ENCODE peak calls at places on chromosomes 16 and 17, in eight cellular contexts. R is heart left ventricle; J is psoas muscle; X is caudate nucleus; B is mammary epithelial cell; Q is RWPE1; E is OCI-LY7; U is CD8-positive, alpha-beta T cell. Y is an unnamed sample.

GRCh38 chr17:50517504-50518264 is 9.4 kb downstream of the MYCBPAP start:
- DNase-seq in R (no peak), J (no peak), X (no peak), B (no peak), Q (no peak), E (no peak), U (no peak), Y (no peak)

GRCh38 chr16:10067406-10067805 is 114.8 kb downstream of the GRIN2A start:
- DNase-seq in R (no peak), J (no peak), X (no peak), B (no peak), Q (no peak), E (no peak), U (no peak), Y (no peak)

GRCh38 chr16:66520406-66521194 is 29.3 kb downstream of the TK2 start:
- DNase-seq in R (peak; percentile 58), J (peak; percentile 66), X (no peak), B (no peak), Q (no peak), E (peak; percentile 15), U (no peak), Y (no peak)

GRCh38 chr16:75110637-75111513 is 5.7 kb downstream of the LDHD start:
- DNase-seq in R (peak; percentile 89), J (peak; percentile 95), X (peak; percentile 76), B (peak; percentile 80), Q (peak; percentile 76), E (peak; percentile 93), U (peak; percentile 81), Y (no peak)

GRCh38 chr17:42034059-42034458 is 14.2 kb downstream of the NKIRAS2 start:
- DNase-seq in R (no peak), J (no peak), X (no peak), B (no peak), Q (no peak), E (peak; percentile 64), U (no peak), Y (no peak)

GRCh38 chr17:75844530-75845057 is 390 bp upstream of the UNC13D start:
- DNase-seq in R (peak; percentile 69), J (peak; percentile 73), X (no peak), B (peak; percentile 38), Q (peak; percentile 41), E (no peak), U (peak; percentile 41), Y (peak; percentile 41)

GRCh38 chr17:21353326-21354010 is 22.7 kb upstream of the KCNJ12 start:
- DNase-seq in R (no peak), J (peak; percentile 45), X (no peak), B (no peak), Q (no peak), E (no peak), U (no peak), Y (no peak)

GRCh38 chr16:22366889-22367288 is 7.5 kb downstream of the CDR2 start:
- DNase-seq in R (no peak), J (no peak), X (no peak), B (no peak), Q (no peak), E (no peak), U (no peak), Y (no peak)

GRCh38 chr16:85220125-85220839 is 108.0 kb upstream of the CIBAR2 start:
- DNase-seq in R (peak; percentile 77), J (peak; percentile 93), X (no peak), B (peak; percentile 76), Q (peak; percentile 77), E (no peak), U (no peak), Y (no peak)

GRCh38 chr16:10575506-10576130 is 4.8 kb downstream of the EMP2 start:
- DNase-seq in R (no peak), J (no peak), X (no peak), B (no peak), Q (no peak), E (no peak), U (no peak), Y (no peak)

GRCh38 chr17:29407856-29408255 is 17.7 kb downstream of the TAOK1 start:
- DNase-seq in R (no peak), J (no peak), X (no peak), B (no peak), Q (no peak), E (no peak), U (no peak), Y (no peak)

GRCh38 chr17:7435676-7436555 is 681 bp downstream of the TMEM102 start:
- DNase-seq in R (peak; percentile 45), J (peak; percentile 70), X (no peak), B (peak; percentile 60), Q (peak; percentile 65), E (peak; percentile 83), U (peak; percentile 67), Y (no peak)
- H3K27ac ChIP-seq in R (peak overlapping the region; percentile 67), J (peak overlapping the region; percentile 100), X (no peak overlapping the region), B (peak overlapping the region; percentile 81), Q (peak overlapping the region; percentile 92), E (peak overlapping the region; percentile 77), U (peak overlapping the region; percentile 66), Y (peak overlapping the region; percentile 89)

GRCh38 chr16:52547001-52547833 is at the start of gene TOX3:
- DNase-seq in R (no peak), J (no peak), X (no peak), B (no peak), Q (no peak), E (no peak), U (no peak), Y (no peak)

GRCh38 chr16:52547834-52548215 is 882 bp upstream of the TOX3 start:
- DNase-seq in R (no peak), J (no peak), X (no peak), B (no peak), Q (no peak), E (no peak), U (no peak), Y (no peak)

GRCh38 chr16:52548261-52549010 is 1.5 kb upstream of the TOX3 start:
- DNase-seq in R (no peak), J (no peak), X (no peak), B (no peak), Q (no peak), E (no peak), U (no peak), Y (no peak)

GRCh38 chr16:52546291-52546941 is 527 bp downstream of the TOX3 start:
- DNase-seq in R (no peak), J (no peak), X (no peak), B (no peak), Q (no peak), E (no peak), U (no peak), Y (no peak)

DNA sequence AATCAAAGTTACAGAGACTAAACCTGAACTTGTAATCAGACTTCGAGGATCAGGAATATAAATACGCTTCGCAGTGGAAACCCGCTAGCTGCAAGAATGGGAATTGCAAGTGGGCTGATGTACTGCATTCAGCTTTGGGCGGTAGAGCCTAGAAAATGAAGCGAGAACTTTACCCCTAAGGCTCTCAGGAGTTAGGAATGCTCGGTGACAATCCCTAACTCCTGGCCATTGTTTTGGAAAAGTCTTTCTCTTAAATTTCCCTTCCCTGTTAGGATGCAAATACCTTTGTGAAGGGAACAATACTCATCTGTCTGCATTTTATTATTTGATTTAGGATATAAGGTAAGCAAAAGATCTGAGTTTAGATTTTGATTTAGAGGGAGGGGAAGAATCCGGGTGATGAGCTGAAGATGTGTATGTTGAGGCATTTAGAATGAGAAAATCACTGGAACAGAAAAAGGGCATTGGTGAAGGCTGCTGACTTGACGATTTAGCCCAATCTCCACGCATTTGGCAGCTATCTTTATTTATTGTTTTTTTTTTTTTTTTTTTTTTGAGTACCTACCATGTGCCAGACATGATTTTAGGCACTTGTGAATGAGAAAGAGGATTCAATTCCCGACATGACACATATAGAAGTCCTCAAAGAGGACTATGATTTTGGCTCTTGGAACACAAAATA is 2.2 kb upstream of the TOX3 start:
- DNase-seq in R (no peak), J (no peak), X (no peak), B (no peak), Q (no peak), E (no peak), U (no peak), Y (no peak)
- H3K27ac ChIP-seq in R (no peak overlapping the region), J (no peak overlapping the region), X (no peak overlapping the region), B (no peak overlapping the region), Q (no peak overlapping the region), E (no peak overlapping the region), U (no peak overlapping the region), Y (no peak overlapping the region)

GRCh38 chr16:68776821-68777485 is 39.9 kb downstream of the CDH1 start:
- DNase-seq in R (no peak), J (no peak), X (no peak), B (peak; percentile 56), Q (no peak), E (no peak), U (no peak), Y (no peak)
- H3K27ac ChIP-seq in R (no peak overlapping the region), J (no peak overlapping the region), X (no peak overlapping the region), B (peak overlapping the region; percentile 2), Q (no peak overlapping the region), E (no peak overlapping the region), U (no peak overlapping the region), Y (peak overlapping the region; percentile 76)

GRCh38 chr17:1095853-1096675 is 83.7 kb downstream of the ABR start:
- DNase-seq in R (no peak), J (no peak), X (no peak), B (no peak), Q (no peak), E (no peak), U (no peak), Y (no peak)
- H3K27ac ChIP-seq in R (peak overlapping the region; percentile 84), J (peak overlapping the region; percentile 41), X (peak overlapping the region; percentile 69), B (no peak overlapping the region), Q (peak overlapping the region; percentile 63), E (no peak overlapping the region), U (no peak overlapping the region), Y (no peak overlapping the region)

DNA sequence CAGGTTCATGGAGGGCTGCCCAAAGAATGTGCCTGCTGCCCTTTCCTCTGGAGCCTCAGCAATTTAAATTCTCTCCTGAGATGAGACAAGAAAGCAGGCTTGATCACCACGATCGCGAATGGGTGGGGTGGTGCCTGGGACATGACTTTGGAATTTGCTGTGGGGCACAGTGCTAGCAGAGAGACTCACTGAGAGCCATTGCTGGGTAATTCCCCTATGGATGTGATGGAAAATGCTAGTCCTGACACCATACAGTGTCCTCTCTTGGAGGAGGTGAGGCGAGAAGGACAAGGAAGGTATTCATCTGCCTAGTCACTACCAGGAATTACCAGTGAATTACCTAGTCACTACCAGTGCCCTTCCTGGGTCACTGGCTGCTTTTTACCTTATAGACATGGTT is 15.5 kb downstream of the FAM20A start:
- DNase-seq in R (no peak), J (no peak), X (no peak), B (peak; percentile 44), Q (no peak), E (no peak), U (no peak), Y (no peak)
- H3K27ac ChIP-seq in R (no peak overlapping the region), J (no peak overlapping the region), X (no peak overlapping the region), B (no peak overlapping the region), Q (no peak overlapping the region), E (no peak overlapping the region), U (no peak overlapping the region), Y (no peak overlapping the region)

GRCh38 chr16:3262517-3262916 is 6.1 kb upstream of the MEFV start:
- DNase-seq in R (no peak), J (no peak), X (no peak), B (no peak), Q (no peak), E (no peak), U (no peak), Y (no peak)
- H3K27ac ChIP-seq in R (no peak overlapping the region), J (no peak overlapping the region), X (no peak overlapping the region), B (no peak overlapping the region), Q (peak overlapping the region; percentile 99), E (no peak overlapping the region), U (no peak overlapping the region), Y (no peak overlapping the region)

DNA sequence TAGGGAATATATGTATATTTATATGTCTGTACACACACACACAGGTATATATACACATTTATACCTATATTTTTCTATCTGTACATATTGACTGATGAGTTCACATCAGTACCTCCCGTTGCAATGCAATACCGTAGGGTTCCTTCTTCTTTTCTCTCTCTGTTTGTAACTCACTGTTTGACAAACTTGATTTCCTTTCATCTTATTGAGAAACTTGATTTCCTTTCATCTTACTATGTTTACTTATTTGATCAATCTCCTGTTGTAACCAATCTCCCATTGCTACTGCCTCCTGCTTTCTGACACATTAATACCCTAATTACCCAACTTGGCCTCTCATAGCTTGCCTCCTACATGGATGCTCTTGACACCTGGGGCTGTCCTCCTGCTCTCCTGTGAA is 49.8 kb downstream of the NFAT5 start:
- DNase-seq in R (no peak), J (no peak), X (no peak), B (no peak), Q (no peak), E (no peak), U (no peak), Y (no peak)
- H3K27ac ChIP-seq in R (no peak overlapping the region), J (peak overlapping the region; percentile 85), X (no peak overlapping the region), B (no peak overlapping the region), Q (no peak overlapping the region), E (no peak overlapping the region), U (no peak overlapping the region), Y (no peak overlapping the region)